ENCODE peak calls at places on chromosomes 2 and 18, in nine cellular contexts. One of them, this sample, is unnamed.

GRCh38 chr18:55546873-55547704 is 40.9 kb downstream of the TCF4 start:
- DNase-seq in hepatocyte: peak
- DNase-seq in NCI-H1092 treated with DMSO at 0.1 percent for 48 hours: peak
- DNase-seq in activated T-cell treated with anti-CD3 and anti-CD28 coated beads, Interleukin-2, amount 50 U/mL, for 24 hours: no peak
- DNase-seq in GM04504: peak
- DNase-seq in adipocyte: peak
- DNase-seq in EH: peak
- DNase-seq in mesothelial cell of epicardium: no peak
- DNase-seq in effector memory CD4-positive, alpha-beta T cell: no peak
- DNase-seq in this sample: no peak

GRCh38 chr2:229429529-229430067 is 158.5 kb upstream of the PID1 start:
- DNase-seq in NCI-H1092 treated with DMSO at 0.1 percent for 48 hours: no peak
- DNase-seq in EH: no peak
- DNase-seq in mesothelial cell of epicardium: no peak
- DNase-seq in effector memory CD4-positive, alpha-beta T cell: no peak
- DNase-seq in activated T-cell treated with anti-CD3 and anti-CD28 coated beads, Interleukin-2, amount 50 U/mL, for 24 hours: no peak
- DNase-seq in hepatocyte: no peak
- DNase-seq in GM04504: no peak
- DNase-seq in adipocyte: no peak
- DNase-seq in this sample: no peak

GRCh38 chr2:65955259-65955658 is 479.7 kb upstream of the MEIS1 start:
- DNase-seq in activated T-cell treated with anti-CD3 and anti-CD28 coated beads, Interleukin-2, amount 50 U/mL, for 24 hours: no peak
- DNase-seq in EH: no peak
- DNase-seq in adipocyte: no peak
- DNase-seq in GM04504: no peak
- DNase-seq in mesothelial cell of epicardium: no peak
- DNase-seq in hepatocyte: no peak
- DNase-seq in NCI-H1092 treated with DMSO at 0.1 percent for 48 hours: no peak
- DNase-seq in effector memory CD4-positive, alpha-beta T cell: no peak
- DNase-seq in this sample: no peak

GRCh38 chr2:117536139-117536538 is 278.4 kb upstream of the DDX18 start:
- DNase-seq in effector memory CD4-positive, alpha-beta T cell: no peak
- DNase-seq in EH: no peak
- DNase-seq in mesothelial cell of epicardium: no peak
- DNase-seq in hepatocyte: peak
- DNase-seq in adipocyte: peak
- DNase-seq in NCI-H1092 treated with DMSO at 0.1 percent for 48 hours: no peak
- DNase-seq in activated T-cell treated with anti-CD3 and anti-CD28 coated beads, Interleukin-2, amount 50 U/mL, for 24 hours: no peak
- DNase-seq in GM04504: no peak
- DNase-seq in this sample: no peak

GRCh38 chr2:112800881-112801583 is 16.7 kb upstream of the IL1A start:
- DNase-seq in activated T-cell treated with anti-CD3 and anti-CD28 coated beads, Interleukin-2, amount 50 U/mL, for 24 hours: no peak
- DNase-seq in NCI-H1092 treated with DMSO at 0.1 percent for 48 hours: no peak
- DNase-seq in hepatocyte: no peak
- DNase-seq in EH: peak
- DNase-seq in effector memory CD4-positive, alpha-beta T cell: no peak
- DNase-seq in adipocyte: no peak
- DNase-seq in mesothelial cell of epicardium: no peak
- DNase-seq in GM04504: no peak
- DNase-seq in this sample: no peak

GRCh38 chr2:105294844-105295481 is 34.6 kb downstream of the TGFBRAP1 start:
- DNase-seq in NCI-H1092 treated with DMSO at 0.1 percent for 48 hours: no peak
- DNase-seq in EH: peak
- DNase-seq in effector memory CD4-positive, alpha-beta T cell: no peak
- DNase-seq in activated T-cell treated with anti-CD3 and anti-CD28 coated beads, Interleukin-2, amount 50 U/mL, for 24 hours: no peak
- DNase-seq in GM04504: peak
- DNase-seq in adipocyte: peak
- DNase-seq in hepatocyte: peak
- DNase-seq in mesothelial cell of epicardium: peak
- DNase-seq in this sample: no peak

GRCh38 chr2:225422145-225422544 is 22.6 kb downstream of the NYAP2 start:
- DNase-seq in adipocyte: no peak
- DNase-seq in activated T-cell treated with anti-CD3 and anti-CD28 coated beads, Interleukin-2, amount 50 U/mL, for 24 hours: no peak
- DNase-seq in NCI-H1092 treated with DMSO at 0.1 percent for 48 hours: no peak
- DNase-seq in EH: no peak
- DNase-seq in hepatocyte: no peak
- DNase-seq in GM04504: no peak
- DNase-seq in effector memory CD4-positive, alpha-beta T cell: no peak
- DNase-seq in mesothelial cell of epicardium: no peak
- DNase-seq in this sample: no peak

GRCh38 chr2:85681354-85681728 is 12.8 kb upstream of the GNLY start:
- DNase-seq in GM04504: no peak
- DNase-seq in EH: no peak
- DNase-seq in hepatocyte: no peak
- DNase-seq in mesothelial cell of epicardium: no peak
- DNase-seq in adipocyte: no peak
- DNase-seq in effector memory CD4-positive, alpha-beta T cell: no peak
- DNase-seq in NCI-H1092 treated with DMSO at 0.1 percent for 48 hours: no peak
- DNase-seq in activated T-cell treated with anti-CD3 and anti-CD28 coated beads, Interleukin-2, amount 50 U/mL, for 24 hours: no peak
- DNase-seq in this sample: no peak

GRCh38 chr2:12796617-12797016 is 79.9 kb downstream of the TRIB2 start:
- DNase-seq in activated T-cell treated with anti-CD3 and anti-CD28 coated beads, Interleukin-2, amount 50 U/mL, for 24 hours: no peak
- DNase-seq in NCI-H1092 treated with DMSO at 0.1 percent for 48 hours: no peak
- DNase-seq in hepatocyte: no peak
- DNase-seq in adipocyte: no peak
- DNase-seq in EH: no peak
- DNase-seq in GM04504: no peak
- DNase-seq in effector memory CD4-positive, alpha-beta T cell: no peak
- DNase-seq in mesothelial cell of epicardium: no peak
- DNase-seq in this sample: no peak

GRCh38 chr2:197810023-197810422 is 5.6 kb downstream of the PLCL1 start:
- DNase-seq in activated T-cell treated with anti-CD3 and anti-CD28 coated beads, Interleukin-2, amount 50 U/mL, for 24 hours: no peak
- DNase-seq in hepatocyte: no peak
- DNase-seq in GM04504: no peak
- DNase-seq in effector memory CD4-positive, alpha-beta T cell: no peak
- DNase-seq in EH: no peak
- DNase-seq in mesothelial cell of epicardium: no peak
- DNase-seq in NCI-H1092 treated with DMSO at 0.1 percent for 48 hours: no peak
- DNase-seq in adipocyte: no peak
- DNase-seq in this sample: no peak

GRCh38 chr18:21826196-21826595 is 85.6 kb downstream of the MIB1 start:
- DNase-seq in effector memory CD4-positive, alpha-beta T cell: no peak
- DNase-seq in EH: peak
- DNase-seq in adipocyte: peak
- DNase-seq in NCI-H1092 treated with DMSO at 0.1 percent for 48 hours: no peak
- DNase-seq in activated T-cell treated with anti-CD3 and anti-CD28 coated beads, Interleukin-2, amount 50 U/mL, for 24 hours: no peak
- DNase-seq in mesothelial cell of epicardium: no peak
- DNase-seq in hepatocyte: no peak
- DNase-seq in GM04504: peak
- DNase-seq in this sample: no peak

GRCh38 chr18:27789406-27789805 is 387.5 kb downstream of the CDH2 start:
- DNase-seq in effector memory CD4-positive, alpha-beta T cell: no peak
- DNase-seq in hepatocyte: no peak
- DNase-seq in adipocyte: no peak
- DNase-seq in mesothelial cell of epicardium: no peak
- DNase-seq in EH: no peak
- DNase-seq in GM04504: no peak
- DNase-seq in NCI-H1092 treated with DMSO at 0.1 percent for 48 hours: no peak
- DNase-seq in activated T-cell treated with anti-CD3 and anti-CD28 coated beads, Interleukin-2, amount 50 U/mL, for 24 hours: no peak
- DNase-seq in this sample: no peak

GRCh38 chr2:182845794-182846417 is 20.5 kb downstream of the FRZB start:
- DNase-seq in activated T-cell treated with anti-CD3 and anti-CD28 coated beads, Interleukin-2, amount 50 U/mL, for 24 hours: no peak
- DNase-seq in EH: no peak
- DNase-seq in effector memory CD4-positive, alpha-beta T cell: no peak
- DNase-seq in GM04504: no peak
- DNase-seq in mesothelial cell of epicardium: no peak
- DNase-seq in hepatocyte: no peak
- DNase-seq in NCI-H1092 treated with DMSO at 0.1 percent for 48 hours: no peak
- DNase-seq in adipocyte: no peak
- DNase-seq in this sample: no peak

GRCh38 chr2:85246348-85246747 is 81.4 kb downstream of the TGOLN2 start:
- DNase-seq in GM04504: no peak
- DNase-seq in activated T-cell treated with anti-CD3 and anti-CD28 coated beads, Interleukin-2, amount 50 U/mL, for 24 hours: no peak
- DNase-seq in mesothelial cell of epicardium: no peak
- DNase-seq in hepatocyte: no peak
- DNase-seq in adipocyte: no peak
- DNase-seq in effector memory CD4-positive, alpha-beta T cell: no peak
- DNase-seq in NCI-H1092 treated with DMSO at 0.1 percent for 48 hours: no peak
- DNase-seq in EH: peak
- DNase-seq in this sample: no peak

GRCh38 chr2:55112229-55113016 is 62.2 kb upstream of the RTN4 start:
- DNase-seq in EH: peak
- DNase-seq in GM04504: no peak
- DNase-seq in hepatocyte: peak
- DNase-seq in NCI-H1092 treated with DMSO at 0.1 percent for 48 hours: peak
- DNase-seq in activated T-cell treated with anti-CD3 and anti-CD28 coated beads, Interleukin-2, amount 50 U/mL, for 24 hours: no peak
- DNase-seq in adipocyte: peak
- DNase-seq in mesothelial cell of epicardium: no peak
- DNase-seq in effector memory CD4-positive, alpha-beta T cell: no peak
- DNase-seq in this sample: no peak

GRCh38 chr2:46775722-46776121 is 139.9 kb downstream of the MCFD2 start:
- DNase-seq in mesothelial cell of epicardium: no peak
- DNase-seq in EH: peak
- DNase-seq in adipocyte: no peak
- DNase-seq in GM04504: no peak
- DNase-seq in effector memory CD4-positive, alpha-beta T cell: no peak
- DNase-seq in hepatocyte: no peak
- DNase-seq in NCI-H1092 treated with DMSO at 0.1 percent for 48 hours: no peak
- DNase-seq in activated T-cell treated with anti-CD3 and anti-CD28 coated beads, Interleukin-2, amount 50 U/mL, for 24 hours: no peak
- DNase-seq in this sample: no peak

GRCh38 chr2:3354986-3355385 is 22.6 kb downstream of the EIPR1 start:
- DNase-seq in effector memory CD4-positive, alpha-beta T cell: no peak
- DNase-seq in EH: no peak
- DNase-seq in mesothelial cell of epicardium: no peak
- DNase-seq in NCI-H1092 treated with DMSO at 0.1 percent for 48 hours: no peak
- DNase-seq in GM04504: no peak
- DNase-seq in hepatocyte: no peak
- DNase-seq in adipocyte: no peak
- DNase-seq in activated T-cell treated with anti-CD3 and anti-CD28 coated beads, Interleukin-2, amount 50 U/mL, for 24 hours: no peak
- DNase-seq in this sample: no peak

GRCh38 chr2:173358617-173359016 is 3.9 kb downstream of the CDCA7 start:
- DNase-seq in effector memory CD4-positive, alpha-beta T cell: no peak
- DNase-seq in adipocyte: no peak
- DNase-seq in mesothelial cell of epicardium: no peak
- DNase-seq in hepatocyte: no peak
- DNase-seq in NCI-H1092 treated with DMSO at 0.1 percent for 48 hours: no peak
- DNase-seq in GM04504: no peak
- DNase-seq in activated T-cell treated with anti-CD3 and anti-CD28 coated beads, Interleukin-2, amount 50 U/mL, for 24 hours: no peak
- DNase-seq in EH: no peak
- DNase-seq in this sample: no peak

GRCh38 chr2:235551965-235552364 is 58.1 kb downstream of the AGAP1 start:
- DNase-seq in hepatocyte: peak
- DNase-seq in mesothelial cell of epicardium: no peak
- DNase-seq in GM04504: peak
- DNase-seq in NCI-H1092 treated with DMSO at 0.1 percent for 48 hours: peak
- DNase-seq in adipocyte: no peak
- DNase-seq in activated T-cell treated with anti-CD3 and anti-CD28 coated beads, Interleukin-2, amount 50 U/mL, for 24 hours: no peak
- DNase-seq in EH: peak
- DNase-seq in effector memory CD4-positive, alpha-beta T cell: no peak
- DNase-seq in this sample: no peak

GRCh38 chr2:238695538-238695937 is 152.3 kb upstream of the TWIST2 start:
- DNase-seq in GM04504: no peak
- DNase-seq in adipocyte: no peak
- DNase-seq in effector memory CD4-positive, alpha-beta T cell: no peak
- DNase-seq in NCI-H1092 treated with DMSO at 0.1 percent for 48 hours: no peak
- DNase-seq in mesothelial cell of epicardium: no peak
- DNase-seq in activated T-cell treated with anti-CD3 and anti-CD28 coated beads, Interleukin-2, amount 50 U/mL, for 24 hours: no peak
- DNase-seq in hepatocyte: no peak
- DNase-seq in EH: no peak
- DNase-seq in this sample: no peak

GRCh38 chr18:69946608-69947155 is 991 bp downstream of the CD226 start:
- DNase-seq in hepatocyte: no peak
- DNase-seq in effector memory CD4-positive, alpha-beta T cell: no peak
- DNase-seq in GM04504: no peak
- DNase-seq in activated T-cell treated with anti-CD3 and anti-CD28 coated beads, Interleukin-2, amount 50 U/mL, for 24 hours: no peak
- DNase-seq in mesothelial cell of epicardium: no peak
- DNase-seq in NCI-H1092 treated with DMSO at 0.1 percent for 48 hours: no peak
- DNase-seq in EH: no peak
- DNase-seq in adipocyte: no peak
- DNase-seq in this sample: no peak

GRCh38 chr2:150020221-150020620 is 432.6 kb upstream of the MMADHC start:
- DNase-seq in activated T-cell treated with anti-CD3 and anti-CD28 coated beads, Interleukin-2, amount 50 U/mL, for 24 hours: no peak
- DNase-seq in adipocyte: no peak
- DNase-seq in hepatocyte: no peak
- DNase-seq in GM04504: no peak
- DNase-seq in mesothelial cell of epicardium: no peak
- DNase-seq in NCI-H1092 treated with DMSO at 0.1 percent for 48 hours: no peak
- DNase-seq in effector memory CD4-positive, alpha-beta T cell: no peak
- DNase-seq in EH: no peak
- DNase-seq in this sample: no peak

GRCh38 chr18:32760391-32760790 is 12.4 kb downstream of the KLHL14 start:
- DNase-seq in hepatocyte: no peak
- DNase-seq in mesothelial cell of epicardium: no peak
- DNase-seq in adipocyte: no peak
- DNase-seq in NCI-H1092 treated with DMSO at 0.1 percent for 48 hours: no peak
- DNase-seq in EH: no peak
- DNase-seq in GM04504: no peak
- DNase-seq in activated T-cell treated with anti-CD3 and anti-CD28 coated beads, Interleukin-2, amount 50 U/mL, for 24 hours: no peak
- DNase-seq in effector memory CD4-positive, alpha-beta T cell: no peak
- DNase-seq in this sample: no peak

GRCh38 chr18:9707381-9708056 is 582 bp upstream of the RAB31 start:
- DNase-seq in activated T-cell treated with anti-CD3 and anti-CD28 coated beads, Interleukin-2, amount 50 U/mL, for 24 hours: no peak
- DNase-seq in adipocyte: peak
- DNase-seq in hepatocyte: no peak
- DNase-seq in effector memory CD4-positive, alpha-beta T cell: no peak
- DNase-seq in NCI-H1092 treated with DMSO at 0.1 percent for 48 hours: no peak
- DNase-seq in EH: peak
- DNase-seq in GM04504: no peak
- DNase-seq in mesothelial cell of epicardium: no peak
- DNase-seq in this sample: no peak

GRCh38 chr2:126860395-126860794 is 38.3 kb upstream of the TEX51 start:
- DNase-seq in EH: no peak
- DNase-seq in effector memory CD4-positive, alpha-beta T cell: no peak
- DNase-seq in adipocyte: no peak
- DNase-seq in hepatocyte: no peak
- DNase-seq in NCI-H1092 treated with DMSO at 0.1 percent for 48 hours: no peak
- DNase-seq in activated T-cell treated with anti-CD3 and anti-CD28 coated beads, Interleukin-2, amount 50 U/mL, for 24 hours: no peak
- DNase-seq in GM04504: no peak
- DNase-seq in mesothelial cell of epicardium: no peak
- DNase-seq in this sample: no peak

GRCh38 chr2:108128226-108128786 is 111.5 kb upstream of the SULT1C3 start:
- DNase-seq in hepatocyte: no peak
- DNase-seq in effector memory CD4-positive, alpha-beta T cell: no peak
- DNase-seq in EH: no peak
- DNase-seq in GM04504: no peak
- DNase-seq in NCI-H1092 treated with DMSO at 0.1 percent for 48 hours: peak
- DNase-seq in adipocyte: no peak
- DNase-seq in mesothelial cell of epicardium: no peak
- DNase-seq in activated T-cell treated with anti-CD3 and anti-CD28 coated beads, Interleukin-2, amount 50 U/mL, for 24 hours: no peak
- DNase-seq in this sample: no peak

GRCh38 chr18:48803951-48804855 is 146.6 kb downstream of the SMAD7 start:
- DNase-seq in hepatocyte: no peak
- DNase-seq in EH: no peak
- DNase-seq in activated T-cell treated with anti-CD3 and anti-CD28 coated beads, Interleukin-2, amount 50 U/mL, for 24 hours: peak
- DNase-seq in mesothelial cell of epicardium: peak
- DNase-seq in adipocyte: no peak
- DNase-seq in NCI-H1092 treated with DMSO at 0.1 percent for 48 hours: no peak
- DNase-seq in effector memory CD4-positive, alpha-beta T cell: no peak
- DNase-seq in GM04504: no peak
- DNase-seq in this sample: no peak

GRCh38 chr18:42956287-42956686 is 159.2 kb downstream of the RIT2 start:
- DNase-seq in hepatocyte: no peak
- DNase-seq in activated T-cell treated with anti-CD3 and anti-CD28 coated beads, Interleukin-2, amount 50 U/mL, for 24 hours: no peak
- DNase-seq in EH: no peak
- DNase-seq in NCI-H1092 treated with DMSO at 0.1 percent for 48 hours: no peak
- DNase-seq in mesothelial cell of epicardium: no peak
- DNase-seq in effector memory CD4-positive, alpha-beta T cell: no peak
- DNase-seq in adipocyte: no peak
- DNase-seq in GM04504: no peak
- DNase-seq in this sample: no peak

This sample was measured in T-helper 1 cell.